ENCODE peak calls at places on chromosomes 3 and 15, in ten cellular contexts. One of them, this sample, is unnamed.
A peak's percentile ranks its signal among the peaks of the same experiment; 100 is the strongest.

GRCh38 chr3:126372413-126373145 is 15.4 kb upstream of the KLF15 start:
- DNase-seq in right atrium auricular region: no peak
- DNase-seq in suprapubic skin: peak; percentile 55
- DNase-seq in MM.1S: peak; percentile 1
- DNase-seq in heart left ventricle: no peak
- DNase-seq in lower lobe of right lung: no peak
- DNase-seq in SJCRH30: no peak
- DNase-seq in CD8-positive, alpha-beta memory T cell: no peak
- DNase-seq in heart right ventricle: no peak
- DNase-seq in CD4-positive, alpha-beta memory T cell: no peak
- DNase-seq in this sample: peak; percentile 54

GRCh38 chr3:32102289-32102688 is 4.1 kb upstream of the GPD1L start:
- DNase-seq in right atrium auricular region: no peak
- DNase-seq in suprapubic skin: no peak
- DNase-seq in MM.1S: no peak
- DNase-seq in heart left ventricle: no peak
- DNase-seq in lower lobe of right lung: no peak
- DNase-seq in SJCRH30: no peak
- DNase-seq in CD8-positive, alpha-beta memory T cell: no peak
- DNase-seq in heart right ventricle: no peak
- DNase-seq in CD4-positive, alpha-beta memory T cell: no peak
- DNase-seq in this sample: no peak

GRCh38 chr3:31004025-31004678 is 109.7 kb upstream of the GADL1 start:
- DNase-seq in right atrium auricular region: no peak
- DNase-seq in suprapubic skin: no peak
- DNase-seq in MM.1S: no peak
- DNase-seq in heart left ventricle: no peak
- DNase-seq in lower lobe of right lung: no peak
- DNase-seq in SJCRH30: peak; percentile 39
- DNase-seq in CD8-positive, alpha-beta memory T cell: no peak
- DNase-seq in heart right ventricle: no peak
- DNase-seq in CD4-positive, alpha-beta memory T cell: no peak
- DNase-seq in this sample: peak; percentile 48

GRCh38 chr3:183158552-183159006 is 4.0 kb downstream of the LAMP3 start:
- DNase-seq in right atrium auricular region: no peak
- DNase-seq in suprapubic skin: no peak
- DNase-seq in MM.1S: peak; percentile 36
- DNase-seq in heart left ventricle: no peak
- DNase-seq in lower lobe of right lung: no peak
- DNase-seq in SJCRH30: no peak
- DNase-seq in CD8-positive, alpha-beta memory T cell: no peak
- DNase-seq in heart right ventricle: no peak
- DNase-seq in CD4-positive, alpha-beta memory T cell: no peak
- DNase-seq in this sample: no peak

GRCh38 chr3:8457039-8457438 is 44.6 kb upstream of the LMCD1 start:
- DNase-seq in right atrium auricular region: no peak
- DNase-seq in suprapubic skin: no peak
- DNase-seq in MM.1S: no peak
- DNase-seq in heart left ventricle: no peak
- DNase-seq in lower lobe of right lung: no peak
- DNase-seq in SJCRH30: no peak
- DNase-seq in CD8-positive, alpha-beta memory T cell: no peak
- DNase-seq in heart right ventricle: no peak
- DNase-seq in CD4-positive, alpha-beta memory T cell: no peak
- DNase-seq in this sample: no peak

GRCh38 chr3:194296832-194297666 is 54.1 kb downstream of the CPN2 start:
- DNase-seq in right atrium auricular region: no peak
- DNase-seq in suprapubic skin: peak; percentile 63
- DNase-seq in MM.1S: no peak
- DNase-seq in heart left ventricle: no peak
- DNase-seq in lower lobe of right lung: peak; percentile 62
- DNase-seq in SJCRH30: no peak
- DNase-seq in CD8-positive, alpha-beta memory T cell: no peak
- DNase-seq in heart right ventricle: no peak
- DNase-seq in CD4-positive, alpha-beta memory T cell: no peak
- DNase-seq in this sample: peak; percentile 40

GRCh38 chr3:177977381-177978158 is 558.7 kb upstream of the KCNMB2 start:
- DNase-seq in right atrium auricular region: no peak
- DNase-seq in suprapubic skin: no peak
- DNase-seq in MM.1S: no peak
- DNase-seq in heart left ventricle: no peak
- DNase-seq in lower lobe of right lung: no peak
- DNase-seq in SJCRH30: peak; percentile 72
- DNase-seq in CD8-positive, alpha-beta memory T cell: no peak
- DNase-seq in heart right ventricle: no peak
- DNase-seq in CD4-positive, alpha-beta memory T cell: no peak
- DNase-seq in this sample: no peak

GRCh38 chr3:50324351-50325144 is 2.0 kb upstream of the HYAL2 start:
- DNase-seq in right atrium auricular region: peak; percentile 76
- DNase-seq in suprapubic skin: peak; percentile 82
- DNase-seq in MM.1S: peak; percentile 47
- DNase-seq in heart left ventricle: peak; percentile 70
- DNase-seq in lower lobe of right lung: peak; percentile 81
- DNase-seq in SJCRH30: peak; percentile 83
- DNase-seq in CD8-positive, alpha-beta memory T cell: peak; percentile 50
- DNase-seq in heart right ventricle: peak; percentile 78
- DNase-seq in CD4-positive, alpha-beta memory T cell: peak; percentile 49
- DNase-seq in this sample: no peak

GRCh38 chr3:11126653-11127052 is 27.6 kb upstream of the HRH1 start:
- DNase-seq in right atrium auricular region: no peak
- DNase-seq in suprapubic skin: no peak
- DNase-seq in MM.1S: no peak
- DNase-seq in heart left ventricle: no peak
- DNase-seq in lower lobe of right lung: no peak
- DNase-seq in SJCRH30: no peak
- DNase-seq in CD8-positive, alpha-beta memory T cell: no peak
- DNase-seq in heart right ventricle: no peak
- DNase-seq in CD4-positive, alpha-beta memory T cell: no peak
- DNase-seq in this sample: no peak

GRCh38 chr3:126110431-126111125 is 26.7 kb upstream of the SLC41A3 start:
- DNase-seq in right atrium auricular region: no peak
- DNase-seq in suprapubic skin: peak; percentile 28
- DNase-seq in MM.1S: no peak
- DNase-seq in heart left ventricle: no peak
- DNase-seq in lower lobe of right lung: no peak
- DNase-seq in SJCRH30: no peak
- DNase-seq in CD8-positive, alpha-beta memory T cell: no peak
- DNase-seq in heart right ventricle: no peak
- DNase-seq in CD4-positive, alpha-beta memory T cell: no peak
- DNase-seq in this sample: no peak

GRCh38 chr3:195802261-195802701 is 9.4 kb downstream of the MUC4 start:
- DNase-seq in right atrium auricular region: no peak
- DNase-seq in suprapubic skin: no peak
- DNase-seq in MM.1S: no peak
- DNase-seq in heart left ventricle: no peak
- DNase-seq in lower lobe of right lung: no peak
- DNase-seq in SJCRH30: no peak
- DNase-seq in CD8-positive, alpha-beta memory T cell: no peak
- DNase-seq in heart right ventricle: no peak
- DNase-seq in CD4-positive, alpha-beta memory T cell: peak; percentile 42
- DNase-seq in this sample: no peak

GRCh38 chr3:55487376-55488241 is 503 bp upstream of the WNT5A start:
- DNase-seq in right atrium auricular region: no peak
- DNase-seq in suprapubic skin: peak; percentile 56
- DNase-seq in MM.1S: peak; percentile 67
- DNase-seq in heart left ventricle: peak; percentile 12
- DNase-seq in lower lobe of right lung: peak; percentile 61
- DNase-seq in SJCRH30: peak; percentile 77
- DNase-seq in CD8-positive, alpha-beta memory T cell: no peak
- DNase-seq in heart right ventricle: no peak
- DNase-seq in CD4-positive, alpha-beta memory T cell: no peak
- DNase-seq in this sample: peak; percentile 61

GRCh38 chr15:38612159-38612863 is 47.7 kb upstream of the RASGRP1 start:
- DNase-seq in right atrium auricular region: no peak
- DNase-seq in suprapubic skin: no peak
- DNase-seq in MM.1S: no peak
- DNase-seq in heart left ventricle: no peak
- DNase-seq in lower lobe of right lung: no peak
- DNase-seq in SJCRH30: no peak
- DNase-seq in CD8-positive, alpha-beta memory T cell: no peak
- DNase-seq in heart right ventricle: no peak
- DNase-seq in CD4-positive, alpha-beta memory T cell: peak; percentile 4
- DNase-seq in this sample: no peak

GRCh38 chr3:51280171-51280570 is 104.9 kb upstream of the MANF start:
- DNase-seq in right atrium auricular region: no peak
- DNase-seq in suprapubic skin: no peak
- DNase-seq in MM.1S: no peak
- DNase-seq in heart left ventricle: no peak
- DNase-seq in lower lobe of right lung: no peak
- DNase-seq in SJCRH30: no peak
- DNase-seq in CD8-positive, alpha-beta memory T cell: no peak
- DNase-seq in heart right ventricle: no peak
- DNase-seq in CD4-positive, alpha-beta memory T cell: no peak
- DNase-seq in this sample: no peak

DNA sequence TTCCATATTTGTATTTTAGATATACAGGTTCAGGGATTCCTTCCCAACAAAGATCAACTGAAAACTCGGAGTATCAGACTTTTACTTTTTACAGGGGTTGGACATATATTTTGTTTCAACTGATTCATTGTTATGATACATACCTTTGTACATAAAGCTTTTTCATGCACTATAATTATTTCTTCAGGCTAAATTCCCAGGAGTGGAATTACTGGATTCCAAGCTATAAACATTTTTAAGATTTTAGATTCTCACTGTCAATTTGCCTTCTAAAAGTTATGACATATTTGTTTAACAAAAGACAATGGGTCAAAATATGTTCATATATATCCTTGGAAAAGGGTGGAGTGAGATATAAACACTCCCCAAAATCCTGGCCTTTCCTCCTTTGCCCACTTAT is 449.0 kb downstream of the PDCD6IP start:
- DNase-seq in right atrium auricular region: no peak
- DNase-seq in suprapubic skin: no peak
- DNase-seq in MM.1S: no peak
- DNase-seq in heart left ventricle: no peak
- DNase-seq in lower lobe of right lung: no peak
- DNase-seq in SJCRH30: no peak
- DNase-seq in CD8-positive, alpha-beta memory T cell: no peak
- DNase-seq in heart right ventricle: no peak
- DNase-seq in CD4-positive, alpha-beta memory T cell: no peak
- DNase-seq in this sample: no peak
- H3K4me3 ChIP-seq in right atrium auricular region: no peak overlapping the region
- H3K4me3 ChIP-seq in suprapubic skin: no peak overlapping the region
- H3K4me3 ChIP-seq in MM.1S: no peak overlapping the region
- H3K4me3 ChIP-seq in heart left ventricle: no peak overlapping the region
- H3K4me3 ChIP-seq in lower lobe of right lung: no peak overlapping the region
- H3K4me3 ChIP-seq in SJCRH30: no peak overlapping the region
- H3K4me3 ChIP-seq in CD8-positive, alpha-beta memory T cell: no peak overlapping the region
- H3K4me3 ChIP-seq in heart right ventricle: no peak overlapping the region
- H3K4me3 ChIP-seq in CD4-positive, alpha-beta memory T cell: no peak overlapping the region
- H3K4me3 ChIP-seq in this sample: no peak overlapping the region

GRCh38 chr3:40465456-40465855 is 8.3 kb downstream of the RPL14 start:
- DNase-seq in right atrium auricular region: no peak
- DNase-seq in suprapubic skin: no peak
- DNase-seq in MM.1S: no peak
- DNase-seq in heart left ventricle: no peak
- DNase-seq in lower lobe of right lung: no peak
- DNase-seq in SJCRH30: no peak
- DNase-seq in CD8-positive, alpha-beta memory T cell: no peak
- DNase-seq in heart right ventricle: no peak
- DNase-seq in CD4-positive, alpha-beta memory T cell: no peak
- DNase-seq in this sample: no peak

GRCh38 chr3:40464339-40465110 is 7.4 kb downstream of the RPL14 start:
- DNase-seq in right atrium auricular region: no peak
- DNase-seq in suprapubic skin: no peak
- DNase-seq in MM.1S: no peak
- DNase-seq in heart left ventricle: no peak
- DNase-seq in lower lobe of right lung: no peak
- DNase-seq in SJCRH30: no peak
- DNase-seq in CD8-positive, alpha-beta memory T cell: peak; percentile 7
- DNase-seq in heart right ventricle: no peak
- DNase-seq in CD4-positive, alpha-beta memory T cell: peak; percentile 74
- DNase-seq in this sample: no peak

GRCh38 chr3:40465111-40465407 is 7.9 kb downstream of the RPL14 start:
- DNase-seq in right atrium auricular region: no peak
- DNase-seq in suprapubic skin: no peak
- DNase-seq in MM.1S: no peak
- DNase-seq in heart left ventricle: no peak
- DNase-seq in lower lobe of right lung: no peak
- DNase-seq in SJCRH30: no peak
- DNase-seq in CD8-positive, alpha-beta memory T cell: no peak
- DNase-seq in heart right ventricle: no peak
- DNase-seq in CD4-positive, alpha-beta memory T cell: no peak
- DNase-seq in this sample: no peak

GRCh38 chr3:40468018-40468417 is 8.9 kb upstream of the ZNF619 start:
- DNase-seq in right atrium auricular region: no peak
- DNase-seq in suprapubic skin: no peak
- DNase-seq in MM.1S: no peak
- DNase-seq in heart left ventricle: no peak
- DNase-seq in lower lobe of right lung: no peak
- DNase-seq in SJCRH30: no peak
- DNase-seq in CD8-positive, alpha-beta memory T cell: no peak
- DNase-seq in heart right ventricle: no peak
- DNase-seq in CD4-positive, alpha-beta memory T cell: no peak
- DNase-seq in this sample: no peak

GRCh38 chr3:40463579-40463978 is 6.4 kb downstream of the RPL14 start:
- DNase-seq in right atrium auricular region: no peak
- DNase-seq in suprapubic skin: no peak
- DNase-seq in MM.1S: no peak
- DNase-seq in heart left ventricle: no peak
- DNase-seq in lower lobe of right lung: no peak
- DNase-seq in SJCRH30: no peak
- DNase-seq in CD8-positive, alpha-beta memory T cell: no peak
- DNase-seq in heart right ventricle: no peak
- DNase-seq in CD4-positive, alpha-beta memory T cell: no peak
- DNase-seq in this sample: no peak
- H3K36me3 ChIP-seq in right atrium auricular region: peaks cover 62% of the 10 kb centered on the region
- H3K36me3 ChIP-seq in suprapubic skin: peaks cover 58% of the 10 kb centered on the region
- H3K36me3 ChIP-seq in MM.1S: peaks cover 11% of the 10 kb centered on the region
- H3K36me3 ChIP-seq in heart left ventricle: peaks cover 68% of the 10 kb centered on the region
- H3K36me3 ChIP-seq in lower lobe of right lung: peaks cover 80% of the 10 kb centered on the region
- H3K36me3 ChIP-seq in SJCRH30: peaks cover 49% of the 10 kb centered on the region
- H3K36me3 ChIP-seq in CD8-positive, alpha-beta memory T cell: peaks cover 28% of the 10 kb centered on the region
- H3K36me3 ChIP-seq in heart right ventricle: no peaks in the 10 kb centered on the region
- H3K36me3 ChIP-seq in CD4-positive, alpha-beta memory T cell: peaks cover 40% of the 10 kb centered on the region
- H3K36me3 ChIP-seq in this sample: peaks cover 55% of the 10 kb centered on the region

GRCh38 chr15:52803543-52804306 is 13.6 kb upstream of the ONECUT1 start:
- DNase-seq in right atrium auricular region: no peak
- DNase-seq in suprapubic skin: peak; percentile 55
- DNase-seq in MM.1S: peak; percentile 37
- DNase-seq in heart left ventricle: no peak
- DNase-seq in lower lobe of right lung: peak; percentile 40
- DNase-seq in SJCRH30: no peak
- DNase-seq in CD8-positive, alpha-beta memory T cell: no peak
- DNase-seq in heart right ventricle: no peak
- DNase-seq in CD4-positive, alpha-beta memory T cell: no peak
- DNase-seq in this sample: peak; percentile 61
- H3K4me3 ChIP-seq in right atrium auricular region: no peak overlapping the region
- H3K4me3 ChIP-seq in suprapubic skin: peak overlapping the region; percentile 21
- H3K4me3 ChIP-seq in MM.1S: peak overlapping the region; percentile 48
- H3K4me3 ChIP-seq in heart left ventricle: peak overlapping the region; percentile 22
- H3K4me3 ChIP-seq in lower lobe of right lung: peak overlapping the region; percentile 16
- H3K4me3 ChIP-seq in SJCRH30: no peak overlapping the region
- H3K4me3 ChIP-seq in CD8-positive, alpha-beta memory T cell: no peak overlapping the region
- H3K4me3 ChIP-seq in heart right ventricle: peak overlapping the region; percentile 23
- H3K4me3 ChIP-seq in CD4-positive, alpha-beta memory T cell: no peak overlapping the region
- H3K4me3 ChIP-seq in this sample: no peak overlapping the region

DNA sequence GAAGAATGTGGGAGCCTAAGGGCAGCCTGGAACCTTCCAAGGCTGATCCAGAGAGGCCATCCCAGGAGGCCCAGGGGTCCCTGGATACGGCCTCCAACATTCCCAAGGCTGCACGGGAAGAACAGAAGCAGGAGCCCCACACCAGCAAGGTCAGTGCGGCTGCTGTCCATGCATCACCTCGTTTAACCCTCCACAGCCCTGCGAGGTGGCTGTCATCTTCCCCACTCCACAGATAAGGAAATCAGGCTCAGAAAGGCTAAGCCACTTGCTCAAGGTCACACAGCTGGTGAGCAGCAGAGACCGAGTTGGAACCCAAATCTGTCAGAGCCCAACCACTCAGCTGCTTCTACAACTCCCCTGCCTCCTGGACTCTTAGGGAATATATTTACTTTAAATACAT is 21.6 kb downstream of the SEMA7A start:
- DNase-seq in right atrium auricular region: no peak
- DNase-seq in suprapubic skin: no peak
- DNase-seq in MM.1S: no peak
- DNase-seq in heart left ventricle: no peak
- DNase-seq in lower lobe of right lung: no peak
- DNase-seq in SJCRH30: no peak
- DNase-seq in CD8-positive, alpha-beta memory T cell: no peak
- DNase-seq in heart right ventricle: no peak
- DNase-seq in CD4-positive, alpha-beta memory T cell: no peak
- DNase-seq in this sample: no peak
- H3K36me3 ChIP-seq in right atrium auricular region: peaks cover 6% of the 10 kb centered on the region
- H3K36me3 ChIP-seq in suprapubic skin: peaks cover 17% of the 10 kb centered on the region
- H3K36me3 ChIP-seq in MM.1S: no peaks in the 10 kb centered on the region
- H3K36me3 ChIP-seq in heart left ventricle: no peaks in the 10 kb centered on the region
- H3K36me3 ChIP-seq in lower lobe of right lung: peaks cover 9% of the 10 kb centered on the region
- H3K36me3 ChIP-seq in SJCRH30: no peaks in the 10 kb centered on the region
- H3K36me3 ChIP-seq in CD8-positive, alpha-beta memory T cell: peaks cover 9% of the 10 kb centered on the region
- H3K36me3 ChIP-seq in heart right ventricle: no peaks in the 10 kb centered on the region
- H3K36me3 ChIP-seq in CD4-positive, alpha-beta memory T cell: no peaks in the 10 kb centered on the region
- H3K36me3 ChIP-seq in this sample: peaks cover 70% of the 10 kb centered on the region